ENCODE peak calls at places on chromosomes 5 and 9, in four cellular contexts. One of them, this sample, is unnamed.

GRCh38 chr5:159038907-159039306 is 60.8 kb downstream of the EBF1 start:
- DNase-seq in H1: no peak
- DNase-seq in K562: no peak
- DNase-seq in GM12878: no peak
- DNase-seq in this sample: no peak

GRCh38 chr9:74407166-74407565 is 90.0 kb upstream of the RORB start:
- DNase-seq in GM12878: no peak
- DNase-seq in H1: no peak
- DNase-seq in K562: no peak
- DNase-seq in this sample: no peak

GRCh38 chr9:30967484-30967883 is 1417.0 kb upstream of the ACO1 start:
- DNase-seq in GM12878: no peak
- DNase-seq in H1: no peak
- DNase-seq in K562: no peak
- DNase-seq in this sample: peak

GRCh38 chr9:131370638-131371037 is 23.2 kb upstream of the PRRC2B start:
- DNase-seq in GM12878: no peak
- DNase-seq in H1: no peak
- DNase-seq in K562: peak
- DNase-seq in this sample: no peak

GRCh38 chr5:138610468-138611294 is 35.5 kb upstream of the HSPA9 start:
- DNase-seq in K562: no peak
- DNase-seq in H1: no peak
- DNase-seq in GM12878: no peak
- DNase-seq in this sample: no peak

GRCh38 chr5:132136906-132137305 is 63.3 kb downstream of the CSF2 start:
- DNase-seq in GM12878: no peak
- DNase-seq in K562: no peak
- DNase-seq in H1: no peak
- DNase-seq in this sample: no peak

GRCh38 chr9:96006961-96007360 is 131.5 kb downstream of the ERCC6L2 start:
- DNase-seq in K562: no peak
- DNase-seq in GM12878: no peak
- DNase-seq in H1: no peak
- DNase-seq in this sample: no peak

GRCh38 chr9:96858018-96858573 is 3.8 kb upstream of the ZNF782 start:
- DNase-seq in K562: peak
- DNase-seq in GM12878: no peak
- DNase-seq in H1: no peak
- DNase-seq in this sample: no peak

GRCh38 chr9:33430942-33431341 is 16.5 kb downstream of the AQP3 start:
- DNase-seq in GM12878: no peak
- DNase-seq in K562: peak
- DNase-seq in H1: no peak
- DNase-seq in this sample: no peak

GRCh38 chr5:100517301-100517974 is 17.7 kb upstream of the FAM174A start:
- DNase-seq in K562: no peak
- DNase-seq in GM12878: no peak
- DNase-seq in H1: no peak
- DNase-seq in this sample: no peak

GRCh38 chr5:55411881-55412280 is 104.1 kb downstream of the MTREX start:
- DNase-seq in GM12878: no peak
- DNase-seq in H1: no peak
- DNase-seq in K562: no peak
- DNase-seq in this sample: no peak

GRCh38 chr9:131020388-131020787 is 11.4 kb downstream of the LAMC3 start:
- DNase-seq in GM12878: no peak
- DNase-seq in H1: no peak
- DNase-seq in K562: peak
- DNase-seq in this sample: no peak

GRCh38 chr9:17656889-17657288 is 78.0 kb downstream of the SH3GL2 start:
- DNase-seq in GM12878: no peak
- DNase-seq in H1: no peak
- DNase-seq in K562: no peak
- DNase-seq in this sample: no peak

GRCh38 chr9:38414040-38414723 is 10.1 kb downstream of the IGFBPL1 start:
- DNase-seq in H1: no peak
- DNase-seq in GM12878: no peak
- DNase-seq in K562: no peak
- DNase-seq in this sample: no peak

GRCh38 chr5:89560724-89561123 is 677.7 kb upstream of the MEF2C start:
- DNase-seq in GM12878: no peak
- DNase-seq in H1: no peak
- DNase-seq in K562: no peak
- DNase-seq in this sample: no peak

GRCh38 chr9:98575379-98576346 is 133.1 kb downstream of the GABBR2 start:
- DNase-seq in GM12878: peak
- DNase-seq in K562: peak
- DNase-seq in H1: no peak
- DNase-seq in this sample: no peak

GRCh38 chr9:95081998-95082397 is 235.5 kb downstream of the FANCC start:
- DNase-seq in H1: no peak
- DNase-seq in GM12878: no peak
- DNase-seq in K562: no peak
- DNase-seq in this sample: no peak

GRCh38 chr5:60546157-60546556 is 153.8 kb downstream of the DEPDC1B start:
- DNase-seq in H1: no peak
- DNase-seq in GM12878: no peak
- DNase-seq in K562: no peak
- DNase-seq in this sample: no peak

GRCh38 chr9:121651295-121652036 is at the start of gene DAB2IP:
- DNase-seq in K562: peak
- DNase-seq in H1: no peak
- DNase-seq in GM12878: no peak
- DNase-seq in this sample: no peak
- TF ChIP-seq EZH2 in K562: no peak
- TF ChIP-seq EZH2 in H1: no peak
- TF ChIP-seq EZH2 in GM12878: no peak
- TF ChIP-seq EZH2 in this sample: no peak

DNA sequence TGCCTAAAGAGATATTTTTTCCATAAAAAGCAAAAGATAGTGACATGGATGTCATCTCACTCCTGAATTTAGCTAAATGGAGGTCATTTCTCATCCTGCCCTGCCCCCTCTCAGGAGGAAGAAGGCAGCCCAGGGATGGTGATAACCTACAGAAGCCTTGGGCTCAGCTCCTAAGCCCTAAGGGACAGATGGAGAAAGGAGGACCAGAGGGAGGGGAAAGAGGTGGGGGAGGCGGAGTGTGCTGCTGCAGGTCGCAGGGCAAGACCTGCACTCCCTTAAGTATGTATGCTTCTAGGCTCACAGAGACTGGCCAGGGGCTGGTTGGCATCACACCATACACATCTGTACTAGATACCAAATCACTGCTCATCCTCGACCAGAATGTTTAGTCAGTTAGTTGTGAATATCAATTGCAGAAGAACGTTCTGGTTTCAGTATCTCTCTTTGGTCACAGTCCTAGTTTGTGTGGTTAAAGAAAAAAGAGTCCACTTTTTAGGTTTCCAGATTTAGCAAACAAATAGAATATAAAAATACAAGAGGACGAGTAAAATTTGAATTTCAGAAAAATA is 18.4 kb upstream of the CDKN2AIPNL start:
- DNase-seq in K562: no peak
- DNase-seq in H1: no peak
- DNase-seq in GM12878: no peak
- DNase-seq in this sample: no peak
- TF ChIP-seq EGR1 in K562: no peak
- TF ChIP-seq EGR1 in H1: no peak
- TF ChIP-seq EGR1 in GM12878: no peak
- TF ChIP-seq EGR1 in this sample: no peak

GRCh38 chr5:140925806-140926205 is 293 bp upstream of the PCDHAC1 start:
- DNase-seq in H1: no peak
- DNase-seq in GM12878: no peak
- DNase-seq in K562: no peak
- DNase-seq in this sample: no peak

GRCh38 chr5:140926903-140927573 is 939 bp downstream of the PCDHAC1 start:
- DNase-seq in GM12878: no peak
- DNase-seq in K562: no peak
- DNase-seq in H1: no peak
- DNase-seq in this sample: no peak

DNA sequence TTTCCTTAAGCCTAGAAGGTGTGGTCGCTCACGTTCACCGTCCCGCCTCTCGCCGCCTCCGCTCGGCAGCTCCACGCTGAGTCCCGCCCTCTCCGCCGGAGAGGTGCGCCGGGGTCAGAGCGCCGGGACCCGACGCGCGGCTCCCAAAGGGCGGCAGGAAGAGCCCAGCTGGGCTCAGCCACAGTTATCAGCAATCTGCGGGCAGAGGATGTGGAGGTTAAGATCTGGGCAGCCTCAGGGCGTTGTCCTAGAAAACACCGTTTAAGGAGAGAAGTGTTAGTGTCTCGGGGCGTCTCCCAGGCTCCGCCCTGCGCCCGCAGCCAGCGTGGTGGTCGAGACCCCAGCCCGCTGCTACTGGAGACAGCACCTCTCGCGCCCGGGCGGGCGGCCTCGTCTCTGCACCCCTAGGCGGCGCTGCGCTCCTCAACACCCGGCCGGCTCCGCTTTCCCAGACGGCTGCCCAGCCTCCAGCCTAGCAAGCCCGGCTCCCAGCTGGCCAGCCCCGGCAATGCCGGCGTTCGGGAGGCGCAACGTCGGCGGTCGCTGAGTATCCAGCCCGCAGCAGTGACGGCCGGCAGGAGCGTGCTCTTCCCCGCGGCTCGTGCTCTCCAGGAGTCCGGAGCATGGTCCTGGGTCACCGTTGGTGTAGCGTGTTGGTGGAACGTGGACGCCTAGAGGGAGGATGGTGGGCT is at the start of gene PCDHAC1:
- DNase-seq in K562: no peak
- DNase-seq in GM12878: no peak
- DNase-seq in H1: peak
- DNase-seq in this sample: peak
- TF ChIP-seq EZH2 in K562: no peak
- TF ChIP-seq EZH2 in GM12878: no peak
- TF ChIP-seq EZH2 in H1: no peak
- TF ChIP-seq EZH2 in this sample: no peak

GRCh38 chr5:173920024-173920753 is 32.0 kb downstream of the CPEB4 start:
- DNase-seq in GM12878: no peak
- DNase-seq in H1: no peak
- DNase-seq in K562: no peak
- DNase-seq in this sample: no peak

GRCh38 chr5:173922527-173922926 is 34.4 kb downstream of the CPEB4 start:
- DNase-seq in H1: no peak
- DNase-seq in K562: no peak
- DNase-seq in GM12878: no peak
- DNase-seq in this sample: no peak

GRCh38 chr5:173917788-173918786 is 29.9 kb downstream of the CPEB4 start:
- DNase-seq in GM12878: peak
- DNase-seq in H1: no peak
- DNase-seq in K562: peak
- DNase-seq in this sample: peak

GRCh38 chr5:173920866-173921265 is 32.7 kb downstream of the CPEB4 start:
- DNase-seq in H1: no peak
- DNase-seq in GM12878: no peak
- DNase-seq in K562: no peak
- DNase-seq in this sample: no peak

GRCh38 chr5:173919443-173919842 is 31.3 kb downstream of the CPEB4 start:
- DNase-seq in H1: no peak
- DNase-seq in K562: no peak
- DNase-seq in GM12878: no peak
- DNase-seq in this sample: no peak
- TF ChIP-seq EGR1 in H1: no peak
- TF ChIP-seq EGR1 in K562: no peak
- TF ChIP-seq EGR1 in GM12878: no peak
- TF ChIP-seq EGR1 in this sample: no peak

GRCh38 chr5:135578305-135578684 is 496 bp downstream of the CXCL14 start:
- DNase-seq in K562: no peak
- DNase-seq in H1: no peak
- DNase-seq in GM12878: no peak
- DNase-seq in this sample: no peak
- TF ChIP-seq EZH2 in K562: no peak
- TF ChIP-seq EZH2 in H1: peak
- TF ChIP-seq EZH2 in GM12878: no peak
- TF ChIP-seq EZH2 in this sample: no peak

DNA sequence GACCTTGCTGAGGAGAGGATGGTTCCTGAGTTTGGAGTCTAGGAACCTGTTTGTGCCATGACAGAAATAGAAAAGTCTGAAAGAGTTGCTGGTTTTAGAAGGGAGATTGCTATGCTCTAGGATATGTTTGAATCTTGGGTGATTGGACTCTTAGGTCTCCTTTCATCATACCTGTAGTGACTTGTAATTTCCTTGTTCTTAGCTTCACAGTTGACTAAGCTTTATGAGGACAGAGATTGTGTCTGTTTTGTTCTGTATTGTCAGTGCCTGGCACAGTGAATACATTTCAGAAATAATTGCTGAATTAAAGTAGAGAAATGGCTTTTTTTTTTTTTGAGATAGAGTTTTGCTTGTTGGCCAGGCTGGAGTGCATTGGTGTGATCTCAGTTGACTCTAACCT is 31.5 kb downstream of the GAPVD1 start:
- DNase-seq in H1: no peak
- DNase-seq in K562: no peak
- DNase-seq in GM12878: no peak
- DNase-seq in this sample: no peak
- TF ChIP-seq EGR1 in H1: no peak
- TF ChIP-seq EGR1 in K562: no peak
- TF ChIP-seq EGR1 in GM12878: no peak
- TF ChIP-seq EGR1 in this sample: no peak

GRCh38 chr5:2739360-2740050 is 12.0 kb downstream of the IRX2 start:
- DNase-seq in GM12878: no peak
- DNase-seq in K562: no peak
- DNase-seq in H1: no peak
- DNase-seq in this sample: no peak

GRCh38 chr5:2740051-2740848 is 11.2 kb downstream of the IRX2 start:
- DNase-seq in H1: no peak
- DNase-seq in GM12878: no peak
- DNase-seq in K562: no peak
- DNase-seq in this sample: no peak

GRCh38 chr5:2742921-2743679 is 8.4 kb downstream of the IRX2 start:
- DNase-seq in K562: no peak
- DNase-seq in GM12878: no peak
- DNase-seq in H1: no peak
- DNase-seq in this sample: no peak

GRCh38 chr5:2741946-2742345 is 9.5 kb downstream of the IRX2 start:
- DNase-seq in H1: no peak
- DNase-seq in K562: no peak
- DNase-seq in GM12878: no peak
- DNase-seq in this sample: no peak

GRCh38 chr5:2740849-2741555 is 10.5 kb downstream of the IRX2 start:
- DNase-seq in H1: no peak
- DNase-seq in K562: no peak
- DNase-seq in GM12878: no peak
- DNase-seq in this sample: no peak
- TF ChIP-seq EZH2 in H1: peak
- TF ChIP-seq EZH2 in K562: no peak
- TF ChIP-seq EZH2 in GM12878: no peak
- TF ChIP-seq EZH2 in this sample: no peak

DNA sequence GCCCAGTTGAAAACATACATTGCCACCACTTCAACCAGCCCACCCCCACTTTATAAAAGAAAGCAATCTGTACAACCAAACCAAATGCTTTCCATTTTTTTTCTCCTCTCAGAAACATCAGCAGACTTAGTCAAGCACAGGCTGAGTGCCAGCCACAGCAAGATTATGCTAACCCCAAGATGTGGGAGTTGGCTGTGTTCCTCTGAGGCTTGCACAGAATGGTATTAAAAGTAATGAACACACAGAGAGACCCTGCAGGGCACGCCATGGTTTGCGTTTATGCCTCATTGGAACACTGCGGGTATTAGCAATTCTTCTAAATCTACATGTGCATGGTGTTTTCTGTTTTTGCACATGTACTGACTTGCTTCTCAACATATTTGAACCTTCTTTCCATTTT is 419.9 kb upstream of the GRAMD2B start:
- DNase-seq in GM12878: no peak
- DNase-seq in K562: no peak
- DNase-seq in H1: no peak
- DNase-seq in this sample: no peak
- TF ChIP-seq EGR1 in GM12878: no peak
- TF ChIP-seq EGR1 in K562: no peak
- TF ChIP-seq EGR1 in H1: no peak
- TF ChIP-seq EGR1 in this sample: no peak

This sample was measured in HCT116.